ENCODE peak calls at places on chromosomes 4 and X, in five cellular contexts. D is testis, Z is NCI-H1092, P is H9, Q is HS-5. N is an unnamed sample.

GRCh38 chr4:73415807-73416238 is 11.7 kb downstream of the ALB start:
- DNase-seq in Q (no peak), Z (no peak), P (no peak), D (no peak), N (no peak)

GRCh38 chr4:125744891-125745364 is 430.2 kb downstream of the FAT4 start:
- DNase-seq in D (no peak), P (no peak), Z (no peak), Q (no peak), N (no peak)

GRCh38 chr4:125938541-125938940 is 623.8 kb downstream of the FAT4 start:
- DNase-seq in Z (no peak), Q (no peak), D (no peak), P (no peak), N (no peak)

GRCh38 chr4:89000844-89001360 is 56.1 kb downstream of the FAM13A start:
- DNase-seq in Z (peak; percentile 97), D (no peak), P (no peak), Q (peak; percentile 35), N (peak; percentile 35)

GRCh38 chr4:117560329-117560728 is 474.0 kb upstream of the NDST3 start:
- DNase-seq in Z (no peak), P (no peak), Q (peak; percentile 2), D (no peak), N (peak; percentile 32)

GRCh38 chr4:47505666-47506065 is 20.6 kb downstream of the ATP10D start:
- DNase-seq in Z (no peak), D (no peak), Q (no peak), P (no peak), N (no peak)

GRCh38 chr4:17639136-17639535 is 24.7 kb downstream of the MED28 start:
- DNase-seq in Z (no peak), P (no peak), D (no peak), Q (no peak), N (no peak)

GRCh38 chr4:107619065-107619464 is 101.0 kb downstream of the PAPSS1 start:
- DNase-seq in Z (no peak), Q (peak; percentile 32), P (no peak), D (no peak), N (peak; percentile 24)

GRCh38 chrX:120769576-120770341 is 105.9 kb downstream of the CT47B1 start:
- DNase-seq in Q (peak; percentile 51), Z (peak; percentile 71), D (no peak), P (no peak), N (peak; percentile 23)

GRCh38 chrX:16186380-16187007 is 19.2 kb downstream of the MAGEB17 start:
- DNase-seq in D (no peak), Q (no peak), P (peak; percentile 69), Z (no peak), N (no peak)

GRCh38 chr4:150368667-150369066 is 213.3 kb upstream of the MAB21L2 start:
- DNase-seq in P (no peak), D (no peak), Z (peak; percentile 65), Q (no peak), N (no peak)

GRCh38 chrX:82813671-82814078 is 694.4 kb upstream of the POU3F4 start:
- DNase-seq in D (no peak), P (no peak), Q (peak; percentile 32), Z (no peak), N (peak; percentile 87)

GRCh38 chr4:155807021-155807420 is 48.2 kb downstream of the GUCY1B1 start:
- DNase-seq in Z (no peak), Q (no peak), P (no peak), D (no peak), N (no peak)

GRCh38 chr4:2062168-2062807 is 3.2 kb downstream of the NAT8L start:
- DNase-seq in Q (no peak), D (no peak), Z (no peak), P (no peak), N (no peak)

GRCh38 chrX:43375146-43375545 is 281.0 kb upstream of the MAOA start:
- DNase-seq in P (no peak), Z (no peak), D (no peak), Q (no peak), N (no peak)

GRCh38 chr4:139740531-139741041 is 75.0 kb downstream of the MGST2 start:
- DNase-seq in Z (peak; percentile 94), P (no peak), Q (peak; percentile 46), D (peak; percentile 73), N (peak; percentile 37)

GRCh38 chr4:55169352-55169959 is 44.1 kb upstream of the KDR start:
- DNase-seq in Z (no peak), Q (no peak), D (no peak), P (peak; percentile 89), N (peak; percentile 73)

GRCh38 chr4:20348411-20348810 is 96.7 kb downstream of the SLIT2 start:
- DNase-seq in P (no peak), Z (no peak), D (no peak), Q (no peak), N (no peak)

GRCh38 chr4:71571346-71571745 is 212.5 kb downstream of the GC start:
- DNase-seq in Z (no peak), Q (no peak), D (no peak), P (no peak), N (no peak)

GRCh38 chr4:185566972-185567749 is 31.9 kb upstream of the PDLIM3 start:
- DNase-seq in P (no peak), D (peak; percentile 74), Q (no peak), Z (no peak), N (peak; percentile 31)

GRCh38 chr4:186789671-186790070 is 66.0 kb upstream of the FAT1 start:
- DNase-seq in Q (no peak), Z (no peak), P (no peak), D (no peak), N (no peak)

GRCh38 chr4:89707467-89707866 is 129.5 kb downstream of the SNCA start:
- DNase-seq in Z (no peak), D (no peak), Q (no peak), P (no peak), N (no peak)

GRCh38 chr4:157840630-157841029 is 332.2 kb downstream of the GASK1B start:
- DNase-seq in P (no peak), Z (no peak), D (no peak), Q (no peak), N (no peak)

GRCh38 chr4:159283697-159284492 is 181.0 kb downstream of the RAPGEF2 start:
- DNase-seq in P (no peak), D (no peak), Q (peak; percentile 68), Z (no peak), N (peak; percentile 65)

GRCh38 chrX:46788902-46789301 is 30.0 kb upstream of the SLC9A7 start:
- DNase-seq in Q (no peak), Z (no peak), D (no peak), P (no peak), N (no peak)

GRCh38 chrX:54415534-54416350 is 24.5 kb upstream of the TSR2 start:
- DNase-seq in P (peak; percentile 49), Q (no peak), D (no peak), Z (no peak), N (no peak)

GRCh38 chr4:100936676-100937390 is 410.5 kb downstream of the PPP3CA start:
- DNase-seq in Q (no peak), P (no peak), D (no peak), Z (no peak), N (no peak)